ENCODE peak calls at places on chromosome 2, in five cellular contexts. V is stimulated activated CD8-positive, alpha-beta memory T cell treated with anti-CD3 and anti-CD28 coated beads, Interleukin-4, amount 100 ng/mL, for 24 hours; G is stimulated activated CD4-positive, alpha-beta T cell treated with anti-CD3 and anti-CD28 coated beads, Interleukin-2, amount 100 ng/mL, for 48 hours; K is AML-193; Y is IMR-90. B is an unnamed sample.
A peak's percentile ranks its signal among the peaks of the same experiment; 100 is the strongest.

GRCh38 chr2:229133155-229133772 is 137.8 kb downstream of the PID1 start:
- DNase-seq in K (peak; percentile 18), V (no peak), Y (peak; percentile 12), G (no peak), B (no peak)

GRCh38 chr2:39948016-39948719 is 169.1 kb upstream of the THUMPD2 start:
- DNase-seq in Y (peak; percentile 56), G (no peak), K (no peak), V (no peak), B (no peak)

GRCh38 chr2:37417321-37417720 is 72.9 kb downstream of the QPCT start:
- DNase-seq in G (no peak), V (no peak), K (no peak), Y (peak; percentile 81), B (no peak)

GRCh38 chr2:47046271-47046670 is 108.8 kb downstream of the STPG4 start:
- DNase-seq in Y (no peak), V (no peak), G (no peak), K (no peak), B (no peak)

GRCh38 chr2:106147665-106148064 is 46.4 kb downstream of the UXS1 start:
- DNase-seq in K (no peak), V (no peak), G (no peak), Y (peak; percentile 12), B (no peak)

GRCh38 chr2:175025946-175026345 is 20.8 kb upstream of the CHN1 start:
- DNase-seq in V (no peak), G (no peak), Y (no peak), K (no peak), B (no peak)

GRCh38 chr2:209519911-209520310 is 96.1 kb downstream of the MAP2 start:
- DNase-seq in Y (no peak), V (no peak), K (no peak), G (no peak), B (no peak)

GRCh38 chr2:54370405-54371104 is 85.6 kb upstream of the SPTBN1 start:
- DNase-seq in Y (no peak), G (no peak), V (no peak), K (no peak), B (no peak)

GRCh38 chr2:231133365-231134114 is 8.7 kb upstream of the HTR2B start:
- DNase-seq in K (no peak), G (no peak), V (no peak), Y (peak; percentile 58), B (no peak)

GRCh38 chr2:216691210-216691741 is 4.1 kb downstream of the IGFBP5 start:
- DNase-seq in G (no peak), K (no peak), Y (peak; percentile 76), V (no peak), B (no peak)

GRCh38 chr2:142819411-142819810 is 58.1 kb upstream of the KYNU start:
- DNase-seq in G (no peak), K (no peak), Y (no peak), V (no peak), B (no peak)

GRCh38 chr2:23383087-23383486 is 1.9 kb upstream of the KLHL29 start:
- DNase-seq in K (no peak), V (no peak), G (no peak), Y (no peak), B (no peak)

GRCh38 chr2:28578768-28579167 is 82.9 kb downstream of the PLB1 start:
- DNase-seq in Y (no peak), V (no peak), G (no peak), K (no peak), B (no peak)

GRCh38 chr2:222305510-222306392 is 7.0 kb upstream of the PAX3 start:
- DNase-seq in K (no peak), Y (no peak), G (no peak), V (no peak), B (no peak)

GRCh38 chr2:64634338-64635267 is 19.1 kb downstream of the SERTAD2 start:
- DNase-seq in V (no peak), K (no peak), G (no peak), Y (peak; percentile 72), B (no peak)

GRCh38 chr2:84646514-84646913 is 130.2 kb downstream of the DNAH6 start:
- DNase-seq in Y (no peak), V (no peak), G (no peak), K (no peak), B (no peak)

GRCh38 chr2:26968001-26968400 is 2.4 kb upstream of the MAPRE3 start:
- DNase-seq in K (no peak), Y (no peak), V (no peak), G (no peak), B (no peak)

GRCh38 chr2:200380139-200380561 is 73.7 kb downstream of the SPATS2L start:
- DNase-seq in K (no peak), Y (peak; percentile 41), G (no peak), V (no peak), B (no peak)

GRCh38 chr2:197675246-197675645 is at the start of gene RFTN2:
- DNase-seq in G (no peak), V (no peak), K (no peak), Y (peak; percentile 16), B (no peak)

GRCh38 chr2:201985740-201986735 is 47.6 kb upstream of the FZD7 start:
- DNase-seq in K (no peak), V (no peak), G (no peak), Y (peak; percentile 29), B (no peak)

GRCh38 chr2:31384771-31385276 is 29.7 kb downstream of the XDH start:
- DNase-seq in Y (peak; percentile 97), K (no peak), G (no peak), V (no peak), B (no peak)

GRCh38 chr2:44362207-44363015 is 664 bp downstream of the CAMKMT start:
- DNase-seq in G (peak; percentile 33), V (peak; percentile 11), Y (peak; percentile 55), K (peak; percentile 9), B (peak; percentile 76)

GRCh38 chr2:148982282-148982681 is 56.2 kb upstream of the LYPD6B start:
- DNase-seq in K (no peak), V (no peak), G (no peak), Y (no peak), B (no peak)

GRCh38 chr2:61988462-61989366 is 83.2 kb downstream of the COMMD1 start:
- DNase-seq in Y (peak; percentile 21), V (no peak), K (no peak), G (no peak), B (no peak)

GRCh38 chr2:114022360-114023085 is 132.6 kb downstream of the ACTR3 start:
- DNase-seq in K (no peak), G (no peak), V (no peak), Y (peak; percentile 90), B (no peak)

GRCh38 chr2:162403884-162404283 is 60.0 kb downstream of the GCA start:
- DNase-seq in V (no peak), Y (peak; percentile 17), G (no peak), K (no peak), B (no peak)

GRCh38 chr2:198135481-198135934 is 331.1 kb downstream of the PLCL1 start:
- DNase-seq in G (no peak), K (no peak), V (no peak), Y (no peak), B (no peak)

GRCh38 chr2:38245114-38245641 is 131.9 kb downstream of the ATL2 start:
- DNase-seq in G (no peak), K (no peak), V (no peak), Y (peak; percentile 5), B (no peak)

GRCh38 chr2:232838406-232838874 is 31.6 kb upstream of the SNORC start:
- DNase-seq in Y (peak; percentile 29), G (peak; percentile 28), K (peak; percentile 22), V (peak; percentile 41), B (peak; percentile 5)

GRCh38 chr2:198383392-198383791 is 579.0 kb downstream of the PLCL1 start:
- DNase-seq in V (no peak), Y (peak; percentile 3), K (no peak), G (no peak), B (no peak)

GRCh38 chr2:39865751-39866150 is 86.7 kb upstream of the THUMPD2 start:
- DNase-seq in K (no peak), G (no peak), Y (no peak), V (no peak), B (no peak)

GRCh38 chr2:101697794-101698418 is 399 bp downstream of the MAP4K4 start:
- DNase-seq in Y (no peak), K (no peak), V (no peak), G (no peak), B (peak; percentile 64)

GRCh38 chr2:13745324-13745723 is 887.2 kb upstream of the LRATD1 start:
- DNase-seq in Y (no peak), G (no peak), V (no peak), K (no peak), B (no peak)

GRCh38 chr2:85457043-85457442 is 38.5 kb downstream of the SH2D6 start:
- DNase-seq in K (no peak), G (no peak), Y (no peak), V (no peak), B (no peak)

B was measured in stimulated activated effector memory CD8-positive, alpha-beta T cell treated with anti-CD3 and anti-CD28 coated beads, Interleukin-12 subunit alpha, Interleukin-12 subunit beta, amount 100 ng/mL, for 72 hours.